ENCODE peak calls at places on chromosome 9, in six cellular contexts. One of them, this sample, is unnamed.
A peak's percentile ranks its signal among the peaks of the same experiment; 100 is the strongest.

GRCh38 chr9:69121155-69122085 is 52.7 kb upstream of the TJP2 start:
- DNase-seq in GM23248: peak; percentile 61
- DNase-seq in tibial nerve: no peak
- DNase-seq in CD4-positive, alpha-beta memory T cell: peak; percentile 44
- DNase-seq in lower lobe of right lung: peak; percentile 74
- DNase-seq in CD4-positive, alpha-beta T cell: peak; percentile 21
- DNase-seq in this sample: peak; percentile 8

GRCh38 chr9:68540712-68541535 is at the start of gene TMEM252:
- DNase-seq in CD4-positive, alpha-beta T cell: no peak
- DNase-seq in lower lobe of right lung: no peak
- DNase-seq in CD4-positive, alpha-beta memory T cell: no peak
- DNase-seq in GM23248: no peak
- DNase-seq in tibial nerve: no peak
- DNase-seq in this sample: no peak

GRCh38 chr9:70615566-70616138 is 201.2 kb upstream of the KLF9 start:
- DNase-seq in CD4-positive, alpha-beta T cell: no peak
- DNase-seq in lower lobe of right lung: no peak
- DNase-seq in tibial nerve: no peak
- DNase-seq in CD4-positive, alpha-beta memory T cell: no peak
- DNase-seq in GM23248: no peak
- DNase-seq in this sample: no peak

GRCh38 chr9:2016411-2017208 is 1.5 kb downstream of the SMARCA2 start:
- DNase-seq in GM23248: peak; percentile 85
- DNase-seq in tibial nerve: peak; percentile 71
- DNase-seq in lower lobe of right lung: peak; percentile 82
- DNase-seq in CD4-positive, alpha-beta T cell: peak; percentile 53
- DNase-seq in CD4-positive, alpha-beta memory T cell: peak; percentile 51
- DNase-seq in this sample: peak; percentile 62

GRCh38 chr9:126788046-126788445 is 16.8 kb upstream of the ZBTB43 start:
- DNase-seq in GM23248: no peak
- DNase-seq in lower lobe of right lung: no peak
- DNase-seq in CD4-positive, alpha-beta T cell: no peak
- DNase-seq in tibial nerve: no peak
- DNase-seq in CD4-positive, alpha-beta memory T cell: no peak
- DNase-seq in this sample: no peak

GRCh38 chr9:90025816-90026215 is 421.0 kb downstream of the GADD45G start:
- DNase-seq in CD4-positive, alpha-beta memory T cell: no peak
- DNase-seq in GM23248: peak; percentile 10
- DNase-seq in lower lobe of right lung: no peak
- DNase-seq in tibial nerve: no peak
- DNase-seq in CD4-positive, alpha-beta T cell: no peak
- DNase-seq in this sample: no peak

GRCh38 chr9:132055756-132056155 is 23.9 kb downstream of the MED27 start:
- DNase-seq in lower lobe of right lung: no peak
- DNase-seq in GM23248: no peak
- DNase-seq in CD4-positive, alpha-beta memory T cell: no peak
- DNase-seq in tibial nerve: no peak
- DNase-seq in CD4-positive, alpha-beta T cell: no peak
- DNase-seq in this sample: no peak

GRCh38 chr9:14153310-14153720 is 160.6 kb downstream of the NFIB start:
- DNase-seq in CD4-positive, alpha-beta T cell: no peak
- DNase-seq in GM23248: peak; percentile 42
- DNase-seq in CD4-positive, alpha-beta memory T cell: no peak
- DNase-seq in tibial nerve: no peak
- DNase-seq in lower lobe of right lung: no peak
- DNase-seq in this sample: no peak

GRCh38 chr9:34047864-34048729 is 590 bp downstream of the UBAP2 start:
- DNase-seq in CD4-positive, alpha-beta T cell: peak; percentile 35
- DNase-seq in lower lobe of right lung: peak; percentile 58
- DNase-seq in GM23248: peak; percentile 62
- DNase-seq in tibial nerve: no peak
- DNase-seq in CD4-positive, alpha-beta memory T cell: no peak
- DNase-seq in this sample: peak; percentile 16

GRCh38 chr9:88593537-88594185 is 58.7 kb downstream of the NXNL2 start:
- DNase-seq in lower lobe of right lung: no peak
- DNase-seq in CD4-positive, alpha-beta T cell: peak; percentile 21
- DNase-seq in GM23248: peak; percentile 85
- DNase-seq in tibial nerve: peak; percentile 47
- DNase-seq in CD4-positive, alpha-beta memory T cell: peak; percentile 45
- DNase-seq in this sample: peak; percentile 29

GRCh38 chr9:17402309-17402708 is 176.6 kb upstream of the SH3GL2 start:
- DNase-seq in CD4-positive, alpha-beta memory T cell: no peak
- DNase-seq in GM23248: peak; percentile 36
- DNase-seq in lower lobe of right lung: no peak
- DNase-seq in CD4-positive, alpha-beta T cell: no peak
- DNase-seq in tibial nerve: no peak
- DNase-seq in this sample: no peak

GRCh38 chr9:75754090-75754489 is 136.4 kb upstream of the PCSK5 start:
- DNase-seq in CD4-positive, alpha-beta memory T cell: no peak
- DNase-seq in CD4-positive, alpha-beta T cell: no peak
- DNase-seq in lower lobe of right lung: no peak
- DNase-seq in GM23248: no peak
- DNase-seq in tibial nerve: no peak
- DNase-seq in this sample: no peak

GRCh38 chr9:131382850-131383729 is 10.8 kb upstream of the PRRC2B start:
- DNase-seq in lower lobe of right lung: no peak
- DNase-seq in GM23248: peak; percentile 76
- DNase-seq in CD4-positive, alpha-beta memory T cell: no peak
- DNase-seq in CD4-positive, alpha-beta T cell: no peak
- DNase-seq in tibial nerve: no peak
- DNase-seq in this sample: no peak

GRCh38 chr9:98218562-98219363 is 26.3 kb upstream of the CORO2A start:
- DNase-seq in tibial nerve: no peak
- DNase-seq in GM23248: no peak
- DNase-seq in CD4-positive, alpha-beta memory T cell: no peak
- DNase-seq in lower lobe of right lung: no peak
- DNase-seq in CD4-positive, alpha-beta T cell: no peak
- DNase-seq in this sample: no peak

GRCh38 chr9:35748239-35748857 is 680 bp downstream of the GBA2 start:
- DNase-seq in CD4-positive, alpha-beta T cell: no peak
- DNase-seq in CD4-positive, alpha-beta memory T cell: no peak
- DNase-seq in tibial nerve: no peak
- DNase-seq in GM23248: peak; percentile 49
- DNase-seq in lower lobe of right lung: no peak
- DNase-seq in this sample: no peak

GRCh38 chr9:120735415-120736126 is 21.3 kb upstream of the MEGF9 start:
- DNase-seq in CD4-positive, alpha-beta memory T cell: no peak
- DNase-seq in CD4-positive, alpha-beta T cell: no peak
- DNase-seq in lower lobe of right lung: peak; percentile 83
- DNase-seq in tibial nerve: no peak
- DNase-seq in GM23248: peak; percentile 63
- DNase-seq in this sample: no peak

GRCh38 chr9:100287186-100287585 is 65.6 kb downstream of the TEX10 start:
- DNase-seq in CD4-positive, alpha-beta memory T cell: no peak
- DNase-seq in tibial nerve: no peak
- DNase-seq in GM23248: no peak
- DNase-seq in CD4-positive, alpha-beta T cell: no peak
- DNase-seq in lower lobe of right lung: no peak
- DNase-seq in this sample: no peak

GRCh38 chr9:127979333-127980055 is 1.3 kb downstream of the EEIG1 start:
- DNase-seq in CD4-positive, alpha-beta T cell: no peak
- DNase-seq in GM23248: peak; percentile 88
- DNase-seq in lower lobe of right lung: no peak
- DNase-seq in CD4-positive, alpha-beta memory T cell: no peak
- DNase-seq in tibial nerve: no peak
- DNase-seq in this sample: no peak

GRCh38 chr9:138123086-138123485 is 245.5 kb downstream of the CACNA1B start:
- DNase-seq in CD4-positive, alpha-beta memory T cell: no peak
- DNase-seq in CD4-positive, alpha-beta T cell: no peak
- DNase-seq in GM23248: no peak
- DNase-seq in lower lobe of right lung: no peak
- DNase-seq in tibial nerve: no peak
- DNase-seq in this sample: no peak
- H3K9me3 ChIP-seq in CD4-positive, alpha-beta memory T cell: no peaks in the 10 kb centered on the region
- H3K9me3 ChIP-seq in CD4-positive, alpha-beta T cell: no peaks in the 10 kb centered on the region
- H3K9me3 ChIP-seq in GM23248: no peaks in the 10 kb centered on the region
- H3K9me3 ChIP-seq in lower lobe of right lung: no peaks in the 10 kb centered on the region
- H3K9me3 ChIP-seq in tibial nerve: no peaks in the 10 kb centered on the region
- H3K9me3 ChIP-seq in this sample: no peaks in the 10 kb centered on the region

GRCh38 chr9:40926404-40927259 is 201.8 kb downstream of the FOXD4L6 start:
- DNase-seq in lower lobe of right lung: no peak
- DNase-seq in GM23248: no peak
- DNase-seq in CD4-positive, alpha-beta memory T cell: no peak
- DNase-seq in tibial nerve: no peak
- DNase-seq in CD4-positive, alpha-beta T cell: no peak
- DNase-seq in this sample: no peak

GRCh38 chr9:40927851-40928802 is 200.4 kb downstream of the FOXD4L6 start:
- DNase-seq in CD4-positive, alpha-beta T cell: no peak
- DNase-seq in tibial nerve: no peak
- DNase-seq in GM23248: no peak
- DNase-seq in lower lobe of right lung: no peak
- DNase-seq in CD4-positive, alpha-beta memory T cell: no peak
- DNase-seq in this sample: no peak

GRCh38 chr9:40927260-40927631 is 201.2 kb downstream of the FOXD4L6 start:
- DNase-seq in tibial nerve: no peak
- DNase-seq in GM23248: no peak
- DNase-seq in CD4-positive, alpha-beta T cell: no peak
- DNase-seq in CD4-positive, alpha-beta memory T cell: no peak
- DNase-seq in lower lobe of right lung: no peak
- DNase-seq in this sample: no peak

GRCh38 chr9:40925149-40925548 is 203.3 kb downstream of the FOXD4L6 start:
- DNase-seq in GM23248: no peak
- DNase-seq in lower lobe of right lung: no peak
- DNase-seq in CD4-positive, alpha-beta T cell: no peak
- DNase-seq in CD4-positive, alpha-beta memory T cell: no peak
- DNase-seq in tibial nerve: no peak
- DNase-seq in this sample: no peak

DNA sequence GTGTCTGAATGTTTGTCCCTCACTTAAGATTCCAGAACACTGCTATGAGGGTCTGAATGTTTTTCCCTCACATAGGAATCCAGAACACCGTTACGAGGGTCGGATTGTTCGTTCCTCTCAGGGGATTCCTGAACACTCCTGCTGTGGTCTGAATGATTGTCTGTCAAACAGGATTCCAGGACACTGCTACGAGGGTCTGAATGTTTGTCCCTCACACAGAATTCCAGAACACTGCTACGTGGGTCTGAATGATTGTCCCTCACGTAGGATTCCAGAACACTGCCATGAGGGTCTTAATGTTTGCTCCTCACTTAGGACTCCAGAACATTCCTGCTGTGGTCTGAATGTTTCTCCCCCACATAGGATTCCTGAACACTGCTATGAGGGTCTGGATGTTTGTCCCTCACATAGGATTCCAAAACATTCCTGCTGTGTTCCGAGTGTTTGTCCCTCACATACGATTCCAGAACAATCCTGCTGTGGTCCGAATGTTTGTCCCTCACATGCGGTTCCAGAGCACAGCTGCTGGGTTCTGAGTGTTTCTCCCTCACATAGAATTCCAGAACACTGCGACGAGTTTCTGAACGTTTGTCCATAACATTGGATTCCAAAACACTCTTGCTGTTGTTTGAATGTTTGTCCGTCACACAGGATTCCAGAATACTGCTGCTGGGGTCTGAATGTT is 199.5 kb downstream of the FOXD4L6 start:
- DNase-seq in tibial nerve: no peak
- DNase-seq in lower lobe of right lung: no peak
- DNase-seq in CD4-positive, alpha-beta memory T cell: no peak
- DNase-seq in CD4-positive, alpha-beta T cell: no peak
- DNase-seq in GM23248: no peak
- DNase-seq in this sample: no peak
- H3K9me3 ChIP-seq in tibial nerve: peaks cover 76% of the 10 kb centered on the region
- H3K9me3 ChIP-seq in lower lobe of right lung: peaks cover 67% of the 10 kb centered on the region
- H3K9me3 ChIP-seq in CD4-positive, alpha-beta memory T cell: peaks cover 51% of the 10 kb centered on the region
- H3K9me3 ChIP-seq in CD4-positive, alpha-beta T cell: peaks cover 73% of the 10 kb centered on the region
- H3K9me3 ChIP-seq in GM23248: no peaks in the 10 kb centered on the region
- H3K9me3 ChIP-seq in this sample: peaks cover 53% of the 10 kb centered on the region

DNA sequence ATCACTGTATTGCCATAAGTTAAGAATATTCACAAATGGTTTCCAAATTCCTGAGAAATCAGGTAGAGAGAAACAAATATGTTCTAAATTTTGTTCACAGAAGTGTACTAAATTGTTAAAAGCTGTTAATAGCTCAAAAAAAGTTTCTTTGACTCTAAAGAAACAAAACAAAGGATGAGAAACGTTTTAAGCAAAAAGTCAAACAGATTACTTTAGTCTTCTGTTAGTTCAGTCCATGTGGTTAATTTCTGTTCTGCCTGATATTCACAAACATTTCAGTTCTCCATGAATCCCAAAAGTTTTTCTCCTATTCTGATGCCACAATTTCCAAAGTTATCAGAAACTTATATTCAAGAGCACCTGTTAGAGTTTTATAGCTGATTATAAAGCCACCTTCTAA is 7.7 kb upstream of the FANCC start:
- DNase-seq in CD4-positive, alpha-beta T cell: no peak
- DNase-seq in CD4-positive, alpha-beta memory T cell: no peak
- DNase-seq in tibial nerve: no peak
- DNase-seq in lower lobe of right lung: no peak
- DNase-seq in GM23248: no peak
- DNase-seq in this sample: no peak
- H3K9me3 ChIP-seq in CD4-positive, alpha-beta T cell: peaks cover 13% of the 10 kb centered on the region
- H3K9me3 ChIP-seq in CD4-positive, alpha-beta memory T cell: no peaks in the 10 kb centered on the region
- H3K9me3 ChIP-seq in tibial nerve: no peaks in the 10 kb centered on the region
- H3K9me3 ChIP-seq in lower lobe of right lung: peaks cover 7% of the 10 kb centered on the region
- H3K9me3 ChIP-seq in GM23248: no peaks in the 10 kb centered on the region
- H3K9me3 ChIP-seq in this sample: peaks cover 3% of the 10 kb centered on the region

GRCh38 chr9:121995997-121996396 is 97.1 kb downstream of the TTLL11 start:
- DNase-seq in lower lobe of right lung: no peak
- DNase-seq in CD4-positive, alpha-beta memory T cell: no peak
- DNase-seq in tibial nerve: no peak
- DNase-seq in GM23248: no peak
- DNase-seq in CD4-positive, alpha-beta T cell: no peak
- DNase-seq in this sample: no peak

GRCh38 chr9:121997791-121998190 is 95.3 kb downstream of the TTLL11 start:
- DNase-seq in tibial nerve: no peak
- DNase-seq in GM23248: no peak
- DNase-seq in CD4-positive, alpha-beta memory T cell: no peak
- DNase-seq in lower lobe of right lung: no peak
- DNase-seq in CD4-positive, alpha-beta T cell: no peak
- DNase-seq in this sample: no peak

GRCh38 chr9:122001491-122002201 is 91.5 kb downstream of the TTLL11 start:
- DNase-seq in CD4-positive, alpha-beta memory T cell: no peak
- DNase-seq in tibial nerve: no peak
- DNase-seq in GM23248: peak; percentile 31
- DNase-seq in CD4-positive, alpha-beta T cell: no peak
- DNase-seq in lower lobe of right lung: no peak
- DNase-seq in this sample: no peak

GRCh38 chr9:121999556-121999955 is 93.6 kb downstream of the TTLL11 start:
- DNase-seq in tibial nerve: no peak
- DNase-seq in lower lobe of right lung: no peak
- DNase-seq in CD4-positive, alpha-beta T cell: no peak
- DNase-seq in GM23248: no peak
- DNase-seq in CD4-positive, alpha-beta memory T cell: no peak
- DNase-seq in this sample: no peak

DNA sequence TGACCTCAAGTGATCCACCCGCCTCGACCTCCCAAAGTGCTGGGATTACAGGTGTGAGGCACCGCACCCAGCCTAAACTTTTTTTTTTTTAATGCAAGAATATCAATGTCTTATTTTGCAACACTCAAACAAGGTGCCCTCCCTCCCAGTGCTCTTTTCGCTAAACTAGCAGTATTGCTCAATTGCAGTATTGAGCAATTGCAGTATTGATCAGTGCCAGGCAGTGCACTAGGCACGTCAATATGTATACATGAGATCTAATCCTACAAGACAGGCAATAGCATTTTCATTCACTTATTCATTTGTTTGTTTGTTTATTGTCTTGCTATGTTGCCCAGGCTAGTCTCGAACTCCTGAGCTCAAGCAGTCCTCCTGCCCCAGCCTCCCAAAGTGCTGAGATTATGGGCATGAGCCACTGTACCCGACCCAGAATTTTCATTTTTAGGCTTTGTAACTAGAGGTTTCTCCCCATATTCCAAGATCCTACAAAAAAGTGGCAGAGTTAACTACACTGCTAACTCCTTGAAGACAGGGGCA is 94.5 kb downstream of the TTLL11 start:
- DNase-seq in CD4-positive, alpha-beta memory T cell: no peak
- DNase-seq in lower lobe of right lung: no peak
- DNase-seq in tibial nerve: no peak
- DNase-seq in GM23248: no peak
- DNase-seq in CD4-positive, alpha-beta T cell: no peak
- DNase-seq in this sample: no peak
- H3K9me3 ChIP-seq in CD4-positive, alpha-beta memory T cell: no peaks in the 10 kb centered on the region
- H3K9me3 ChIP-seq in lower lobe of right lung: no peaks in the 10 kb centered on the region
- H3K9me3 ChIP-seq in tibial nerve: no peaks in the 10 kb centered on the region
- H3K9me3 ChIP-seq in GM23248: no peaks in the 10 kb centered on the region
- H3K9me3 ChIP-seq in CD4-positive, alpha-beta T cell: no peaks in the 10 kb centered on the region
- H3K9me3 ChIP-seq in this sample: no peaks in the 10 kb centered on the region

This sample was measured in T-helper 17 cell.